ENCODE peak calls at places on chromosomes 6 and 20, in five cellular contexts. O is fibroblast of the conjunctiva; B is GM03348; M is neural crest cell; A is CD4-positive, alpha-beta T cell. Q is an unnamed sample.

GRCh38 chr6:132816665-132817064 is 2.3 kb downstream of the RPS12 start:
- DNase-seq in B (no peak), M (no peak), O (no peak), A (no peak), Q (no peak)

GRCh38 chr20:19392344-19393140 is 180.1 kb downstream of the SLC24A3 start:
- DNase-seq in A (no peak), M (no peak), O (no peak), B (no peak), Q (no peak)

GRCh38 chr6:57262491-57262890 is 40.4 kb upstream of the RAB23 start:
- DNase-seq in M (no peak), O (no peak), A (no peak), B (peak), Q (no peak)

GRCh38 chr6:49551126-49551865 is 828 bp downstream of the C6orf141 start:
- DNase-seq in M (peak), B (peak), O (no peak), A (no peak), Q (no peak)

GRCh38 chr6:6495851-6496250 is 92.7 kb upstream of the LY86 start:
- DNase-seq in O (no peak), B (no peak), A (no peak), M (no peak), Q (no peak)

GRCh38 chr20:32517914-32518592 is 67.1 kb downstream of the NOL4L start:
- DNase-seq in O (no peak), M (no peak), A (no peak), B (no peak), Q (no peak)

GRCh38 chr6:33692078-33692759 is 19.3 kb downstream of the UQCC2 start:
- DNase-seq in O (no peak), M (no peak), A (no peak), B (no peak), Q (no peak)

GRCh38 chr6:166998256-166999144 is 697 bp upstream of the CEP43 start:
- DNase-seq in B (peak), M (peak), A (no peak), O (no peak), Q (no peak)

GRCh38 chr6:17768388-17768787 is 61.7 kb upstream of the NUP153 start:
- DNase-seq in A (no peak), B (peak), O (no peak), M (no peak), Q (no peak)

GRCh38 chr6:159307246-159307790 is 138.1 kb downstream of the FNDC1 start:
- DNase-seq in A (no peak), O (no peak), M (no peak), B (peak), Q (no peak)

GRCh38 chr20:6663751-6664388 is 103.6 kb upstream of the BMP2 start:
- DNase-seq in M (no peak), A (no peak), B (no peak), O (no peak), Q (no peak)

GRCh38 chr6:57097596-57097995 is 7.6 kb downstream of the ZNF451 start:
- DNase-seq in A (no peak), M (no peak), O (no peak), B (peak), Q (no peak)

GRCh38 chr20:44700306-44700705 is 14.9 kb upstream of the CCN5 start:
- DNase-seq in A (no peak), O (no peak), M (no peak), B (no peak), Q (no peak)

GRCh38 chr20:41526327-41526726 is 91.8 kb downstream of the CHD6 start:
- DNase-seq in O (no peak), B (no peak), A (no peak), M (no peak), Q (no peak)

GRCh38 chr6:44478158-44478557 is 90.7 kb downstream of the CDC5L start:
- DNase-seq in M (no peak), A (no peak), O (no peak), B (no peak), Q (no peak)

GRCh38 chr6:142531727-142532126 is 229.9 kb downstream of the ADGRG6 start:
- DNase-seq in A (no peak), O (no peak), M (no peak), B (no peak), Q (no peak)

GRCh38 chr6:11744753-11745152 is 33.9 kb downstream of the ADTRP start:
- DNase-seq in A (no peak), O (peak), B (peak), M (no peak), Q (no peak)

GRCh38 chr6:36735110-36735971 is 37.7 kb downstream of the RAB44 start:
- DNase-seq in M (no peak), B (peak), O (peak), A (no peak), Q (no peak)

GRCh38 chr20:57760698-57761412 is 51.0 kb upstream of the PMEPA1 start:
- DNase-seq in B (no peak), M (no peak), A (no peak), O (no peak), Q (no peak)

GRCh38 chr20:32112862-32113261 is 3.3 kb downstream of the TM9SF4 start:
- DNase-seq in A (no peak), O (no peak), B (no peak), M (no peak), Q (no peak)

Q was measured in HuH-7.5.